ENCODE peak calls at places on chromosomes 13 and 19, in seven cellular contexts. S is HFF-Myc; D is stimulated activated CD8-positive, alpha-beta memory T cell treated with anti-CD3 and anti-CD28 coated beads, Interleukin-2, amount 100 ng/mL, for 48 hours; J is NCI-H524; U is HTR-8/SVneo; O is nephron progenitor cell; Y is A549. X is an unnamed sample.

GRCh38 chr13:49428041-49428763 is 15.7 kb downstream of the CAB39L start:
- DNase-seq in S (no peak), D (no peak), J (no peak), U (no peak), O (no peak), Y (no peak), X (no peak)

GRCh38 chr19:13366529-13367143 is 139.6 kb downstream of the CACNA1A start:
- DNase-seq in S (peak), D (no peak), J (peak), U (peak), O (peak), Y (peak), X (peak)

GRCh38 chr13:43797869-43798268 is 11.1 kb upstream of the ENOX1 start:
- DNase-seq in S (no peak), D (no peak), J (no peak), U (no peak), O (no peak), Y (no peak), X (no peak)

GRCh38 chr13:109900723-109901122 is 114.3 kb upstream of the IRS2 start:
- DNase-seq in S (no peak), D (no peak), J (no peak), U (no peak), O (no peak), Y (no peak), X (no peak)

GRCh38 chr13:25490236-25490635 is 118.5 kb downstream of the ATP8A2 start:
- DNase-seq in S (no peak), D (no peak), J (no peak), U (no peak), O (no peak), Y (no peak), X (no peak)

GRCh38 chr19:55493650-55494171 is 5.5 kb downstream of the SSC5D start:
- DNase-seq in S (no peak), D (no peak), J (no peak), U (no peak), O (no peak), Y (no peak), X (no peak)

GRCh38 chr19:23527797-23528196 is 132.5 kb upstream of the ZNF91 start:
- DNase-seq in S (no peak), D (no peak), J (no peak), U (no peak), O (no peak), Y (no peak), X (no peak)

GRCh38 chr13:52686381-52686780 is 33.7 kb downstream of the SUGT1 start:
- DNase-seq in S (no peak), D (no peak), J (no peak), U (no peak), O (no peak), Y (no peak), X (peak)

GRCh38 chr13:93680329-93680728 is 453.7 kb downstream of the GPC6 start:
- DNase-seq in S (no peak), D (no peak), J (no peak), U (no peak), O (no peak), Y (no peak), X (no peak)

GRCh38 chr13:51222510-51223283 is 499 bp downstream of the FAM124A start:
- DNase-seq in S (no peak), D (no peak), J (peak), U (peak), O (no peak), Y (peak), X (peak)

GRCh38 chr13:74839656-74840055 is 642.3 kb downstream of the TBC1D4 start:
- DNase-seq in S (no peak), D (no peak), J (no peak), U (no peak), O (no peak), Y (no peak), X (no peak)

GRCh38 chr13:72218966-72219365 is 352.0 kb upstream of the DACH1 start:
- DNase-seq in S (no peak), D (no peak), J (no peak), U (no peak), O (no peak), Y (no peak), X (no peak)

GRCh38 chr13:106384516-106384915 is 150.9 kb downstream of the EFNB2 start:
- DNase-seq in S (no peak), D (no peak), J (no peak), U (no peak), O (no peak), Y (no peak), X (no peak)

GRCh38 chr13:114151031-114151430 is 18.6 kb upstream of the RASA3 start:
- DNase-seq in S (no peak), D (no peak), J (no peak), U (no peak), O (no peak), Y (no peak), X (no peak)

GRCh38 chr13:106567421-106568224 is at the start of gene ARGLU1:
- DNase-seq in S (no peak), D (peak), J (no peak), U (peak), O (peak), Y (peak), X (peak)

GRCh38 chr13:20609145-20609544 is 42.2 kb downstream of the IFT88 start:
- DNase-seq in S (no peak), D (no peak), J (no peak), U (no peak), O (no peak), Y (no peak), X (no peak)

GRCh38 chr19:10915511-10916091 is 12.8 kb downstream of the YIPF2 start:
- DNase-seq in S (peak), D (no peak), J (peak), U (peak), O (no peak), Y (no peak), X (peak)

GRCh38 chr19:58154287-58154678 is 3.7 kb upstream of the ZNF329 start:
- DNase-seq in S (no peak), D (no peak), J (no peak), U (peak), O (no peak), Y (no peak), X (no peak)

GRCh38 chr13:98925949-98926348 is 51.9 kb downstream of the DOCK9 start:
- DNase-seq in S (no peak), D (no peak), J (no peak), U (no peak), O (no peak), Y (no peak), X (no peak)

GRCh38 chr13:59641758-59642157 is 522.0 kb downstream of the DIAPH3 start:
- DNase-seq in S (peak), D (no peak), J (no peak), U (no peak), O (no peak), Y (no peak), X (no peak)

GRCh38 chr13:42478531-42479156 is 95.3 kb upstream of the TNFSF11 start:
- DNase-seq in S (no peak), D (no peak), J (no peak), U (peak), O (no peak), Y (peak), X (peak)

GRCh38 chr13:49374585-49375290 is 69.1 kb downstream of the CAB39L start:
- DNase-seq in S (no peak), D (no peak), J (no peak), U (peak), O (no peak), Y (peak), X (peak)

GRCh38 chr19:15332311-15332996 is at the start of gene BRD4:
- DNase-seq in S (no peak), D (peak), J (no peak), U (peak), O (peak), Y (peak), X (peak)

GRCh38 chr19:52532480-52532879 is 5.0 kb downstream of the ZNF808 start:
- DNase-seq in S (no peak), D (no peak), J (no peak), U (no peak), O (no peak), Y (no peak), X (no peak)

GRCh38 chr13:28204043-28204442 is 65.7 kb downstream of the PAN3 start:
- DNase-seq in S (no peak), D (no peak), J (no peak), U (no peak), O (no peak), Y (no peak), X (no peak)

GRCh38 chr19:55386515-55386947 is 799 bp downstream of the RPL28 start:
- DNase-seq in S (no peak), D (no peak), J (no peak), U (no peak), O (no peak), Y (no peak), X (no peak)

GRCh38 chr19:40948580-40949299 is 42.3 kb upstream of the CYP2B6 start:
- DNase-seq in S (no peak), D (no peak), J (no peak), U (no peak), O (no peak), Y (no peak), X (no peak)

GRCh38 chr19:36009220-36009619 is 607 bp upstream of the SYNE4 start:
- DNase-seq in S (no peak), D (peak), J (no peak), U (no peak), O (peak), Y (peak), X (peak)

GRCh38 chr19:49338691-49339363 is 3.6 kb downstream of the CD37 start:
- DNase-seq in S (no peak), D (no peak), J (no peak), U (no peak), O (peak), Y (peak), X (no peak)

GRCh38 chr13:61030445-61030844 is 385.2 kb downstream of the PCDH20 start:
- DNase-seq in S (no peak), D (no peak), J (no peak), U (no peak), O (no peak), Y (no peak), X (no peak)

GRCh38 chr19:29482855-29483640 is 42.7 kb upstream of the VSTM2B start:
- DNase-seq in S (no peak), D (no peak), J (no peak), U (no peak), O (no peak), Y (no peak), X (no peak)

GRCh38 chr13:52319876-52320275 is 86.1 kb downstream of the THSD1 start:
- DNase-seq in S (no peak), D (no peak), J (no peak), U (no peak), O (no peak), Y (no peak), X (no peak)

GRCh38 chr13:111049791-111050538 is 65.1 kb upstream of the ARHGEF7 start:
- DNase-seq in S (no peak), D (no peak), J (no peak), U (no peak), O (no peak), Y (no peak), X (peak)

GRCh38 chr19:35265126-35265995 is 3.4 kb upstream of the USF2 start:
- DNase-seq in S (no peak), D (no peak), J (no peak), U (no peak), O (no peak), Y (no peak), X (no peak)

GRCh38 chr19:10642473-10642872 is 11.7 kb upstream of the ILF3 start:
- DNase-seq in S (no peak), D (no peak), J (no peak), U (no peak), O (peak), Y (no peak), X (no peak)